ENCODE peak calls at places on chromosomes 12 and 14, in eight cellular contexts. C, V, W, U, K, F, Z and H are unnamed samples.

GRCh38 chr12:121711925-121712461 is 559 bp upstream of the TMEM120B start:
- DNase-seq in W (no peak), K (peak; percentile 37), V (no peak), U (peak; percentile 24), C (peak; percentile 23), F (peak; percentile 26), Z (peak; percentile 55), H (peak; percentile 28)

GRCh38 chr12:64611430-64612286 is 1.4 kb downstream of the RASSF3 start:
- DNase-seq in V (peak; percentile 60), U (peak; percentile 33), C (peak; percentile 42), Z (peak; percentile 50), W (no peak), K (peak; percentile 44), F (peak; percentile 39), H (no peak)

GRCh38 chr14:105067140-105067968 is 2.1 kb upstream of the GPR132 start:
- DNase-seq in W (no peak), V (no peak), Z (no peak), K (no peak), F (peak; percentile 57), U (no peak), C (peak; percentile 77), H (no peak)

GRCh38 chr14:68806526-68807147 is 13.8 kb upstream of the ZFP36L1 start:
- DNase-seq in K (no peak), Z (no peak), V (no peak), F (no peak), W (no peak), U (no peak), C (peak; percentile 72), H (no peak)

GRCh38 chr14:77314043-77314442 is 6.6 kb downstream of the POMT2 start:
- DNase-seq in W (no peak), Z (no peak), F (peak; percentile 98), C (no peak), U (peak; percentile 68), K (peak; percentile 97), V (peak; percentile 78), H (no peak)

GRCh38 chr14:48536318-48536717 is 860.9 kb upstream of the MDGA2 start:
- DNase-seq in W (no peak), K (no peak), Z (no peak), U (no peak), C (no peak), V (peak; percentile 2), F (peak; percentile 32), H (no peak)

GRCh38 chr12:7959278-7960063 is 23.5 kb upstream of the SLC2A3 start:
- DNase-seq in C (peak; percentile 72), U (peak; percentile 39), V (peak; percentile 96), W (no peak), Z (no peak), K (no peak), F (peak; percentile 84), H (peak; percentile 42)

GRCh38 chr12:29676676-29677075 is 107.1 kb downstream of the TMTC1 start:
- DNase-seq in F (no peak), Z (no peak), K (no peak), C (no peak), V (no peak), U (no peak), W (no peak), H (no peak)

GRCh38 chr14:104247336-104248202 is 109.2 kb downstream of the KIF26A start:
- DNase-seq in U (no peak), F (no peak), K (no peak), V (no peak), W (no peak), Z (no peak), C (no peak), H (peak; percentile 13)

GRCh38 chr14:85443001-85443400 is 86.9 kb upstream of the FLRT2 start:
- DNase-seq in F (peak; percentile 73), C (no peak), K (no peak), Z (no peak), V (peak; percentile 62), U (peak; percentile 29), W (no peak), H (no peak)

GRCh38 chr12:16349132-16349463 is 1.7 kb downstream of the MGST1 start:
- DNase-seq in K (peak; percentile 93), U (peak; percentile 96), Z (peak; percentile 66), V (peak; percentile 97), W (no peak), C (no peak), F (peak; percentile 90), H (no peak)

GRCh38 chr14:88870777-88871176 is 46.3 kb downstream of the TTC8 start:
- DNase-seq in U (no peak), Z (no peak), F (no peak), V (no peak), C (no peak), K (no peak), W (no peak), H (no peak)

GRCh38 chr14:31580234-31580633 is 19.0 kb downstream of the NUBPL start:
- DNase-seq in Z (no peak), C (no peak), V (no peak), K (no peak), U (no peak), W (no peak), F (no peak), H (no peak)

GRCh38 chr12:78863482-78864427 is 819 bp upstream of the SYT1 start:
- DNase-seq in C (peak; percentile 16), Z (peak; percentile 42), W (no peak), V (peak; percentile 72), U (peak; percentile 36), K (peak; percentile 6), F (peak; percentile 80), H (no peak)

DNA sequence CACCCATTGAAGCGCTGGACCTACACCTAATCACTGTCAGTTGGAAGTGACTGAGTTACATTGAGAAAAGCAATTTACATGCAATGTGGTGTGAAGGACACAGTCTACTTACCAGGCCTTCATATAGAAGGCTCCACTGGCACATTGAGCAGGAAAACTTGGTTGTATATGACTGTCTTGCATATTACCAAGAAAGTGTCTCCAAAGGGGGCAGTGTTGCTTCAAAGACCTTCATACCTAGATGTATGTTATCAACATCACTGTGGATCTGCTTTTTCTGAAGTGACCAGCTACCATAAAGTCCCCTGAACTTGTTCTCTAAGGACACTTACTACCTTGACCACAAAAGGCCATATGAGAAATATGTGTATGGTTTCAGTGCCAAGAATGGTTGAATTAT is 64.1 kb downstream of the NELL2 start:
- DNase-seq in K (no peak), W (no peak), Z (no peak), C (peak; percentile 32), U (no peak), F (peak; percentile 16), V (peak; percentile 21), H (no peak)
- TF ChIP-seq CTCF in K (no peak), W (peak; percentile 55), Z (no peak), C (peak; percentile 41), U (peak; percentile 4), F (peak; percentile 9), V (no peak), H (peak; percentile 23)

GRCh38 chr12:100199347-100200136 is 1.1 kb upstream of the ACTR6 start:
- DNase-seq in W (peak; percentile 45), U (peak; percentile 21), V (peak; percentile 69), Z (peak; percentile 81), K (peak; percentile 8), C (peak; percentile 84), F (peak; percentile 52), H (peak; percentile 63)

GRCh38 chr12:100199023-100199346 is 1.6 kb upstream of the ACTR6 start:
- DNase-seq in C (no peak), U (no peak), Z (no peak), K (no peak), W (no peak), F (no peak), V (no peak), H (no peak)

GRCh38 chr12:100201604-100202423 is 1.2 kb downstream of the ACTR6 start:
- DNase-seq in F (no peak), Z (no peak), U (no peak), V (no peak), K (no peak), C (no peak), W (no peak), H (no peak)

GRCh38 chr12:100197486-100197885 is 3.1 kb upstream of the ACTR6 start:
- DNase-seq in V (no peak), K (no peak), F (peak; percentile 92), C (no peak), W (no peak), Z (no peak), U (no peak), H (no peak)

DNA sequence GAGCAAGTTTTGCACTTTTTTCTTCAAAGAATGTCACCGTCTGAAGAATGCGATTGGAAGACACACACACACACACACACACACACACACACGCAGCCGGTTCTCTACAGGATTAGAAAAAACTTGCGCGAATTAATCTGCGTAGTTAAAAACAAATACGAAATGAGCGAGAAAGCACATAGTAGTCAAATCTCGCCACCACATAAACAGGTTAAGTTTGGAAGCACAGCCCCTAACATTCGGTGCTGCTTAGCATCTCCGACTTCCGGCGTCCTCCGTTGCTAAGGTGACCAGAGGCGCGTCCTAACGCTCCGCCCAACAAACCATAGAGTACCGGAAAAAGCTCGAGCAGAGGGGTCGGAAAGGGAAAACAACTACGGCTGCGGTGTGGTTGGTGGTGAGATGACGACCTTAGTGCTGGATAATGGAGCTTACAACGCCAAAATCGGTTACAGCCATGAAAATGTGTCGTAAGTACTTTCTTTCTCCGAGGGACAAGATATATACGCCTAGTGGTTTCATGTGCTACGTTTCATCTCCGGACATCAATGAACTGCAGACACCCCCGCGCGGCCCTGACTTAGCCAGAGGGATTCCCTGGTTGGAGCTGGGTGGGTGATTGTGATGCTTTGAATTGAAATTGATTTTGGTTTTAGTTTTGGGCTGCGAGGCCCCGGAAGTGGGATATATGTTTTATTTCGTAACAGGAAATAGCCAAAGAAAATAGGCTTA is at the start of gene ACTR6:
- DNase-seq in K (peak; percentile 94), Z (peak; percentile 96), U (peak; percentile 97), V (peak; percentile 96), F (peak; percentile 97), C (peak; percentile 96), W (peak; percentile 96), H (peak; percentile 97)
- TF ChIP-seq CTCF in K (no peak), Z (no peak), U (peak; percentile 9), V (no peak), F (no peak), C (no peak), W (no peak), H (no peak)

GRCh38 chr12:132422057-132423043 is 67.6 kb upstream of the FBRSL1 start:
- DNase-seq in W (no peak), F (no peak), V (no peak), C (no peak), Z (no peak), K (peak; percentile 40), U (no peak), H (no peak)
- TF ChIP-seq CTCF in W (no peak), F (no peak), V (no peak), C (no peak), Z (no peak), K (no peak), U (no peak), H (no peak)

GRCh38 chr12:54658306-54659264 is 10.4 kb upstream of the DCD start:
- DNase-seq in U (peak; percentile 62), V (peak; percentile 57), K (peak; percentile 15), F (peak; percentile 43), W (peak; percentile 5), Z (peak; percentile 26), C (no peak), H (no peak)

GRCh38 chr12:54654926-54655325 is 6.8 kb upstream of the DCD start:
- DNase-seq in C (no peak), F (no peak), W (no peak), Z (no peak), U (no peak), K (no peak), V (peak; percentile 5), H (no peak)

GRCh38 chr12:54661048-54661447 is 12.9 kb upstream of the DCD start:
- DNase-seq in W (no peak), V (no peak), F (no peak), Z (no peak), K (no peak), U (no peak), C (no peak), H (no peak)

GRCh38 chr12:54660320-54660962 is 12.3 kb upstream of the DCD start:
- DNase-seq in U (no peak), C (no peak), W (no peak), V (no peak), F (no peak), Z (no peak), K (no peak), H (no peak)

GRCh38 chr12:54657048-54657696 is 9.0 kb upstream of the DCD start:
- DNase-seq in U (no peak), K (no peak), F (no peak), V (peak; percentile 22), W (no peak), Z (no peak), C (no peak), H (no peak)
- TF ChIP-seq CTCF in U (no peak), K (no peak), F (no peak), V (no peak), W (no peak), Z (no peak), C (no peak), H (no peak)